ENCODE peak calls at places on chromosome 7, in eight cellular contexts. J is cardiac fibroblast, K is endodermal cell, T is retinal pigment epithelial cell, Z is HepG2, M is mesothelial cell of epicardium, B is pancreas, L is MM.1S. Y is an unnamed sample.

GRCh38 chr7:1742555-1743303 is 72.7 kb downstream of the ELFN1 start:
- DNase-seq in J (peak), K (no peak), T (peak), Z (no peak), M (no peak), B (peak), L (no peak), Y (peak)

GRCh38 chr7:82897500-82897899 is 265.2 kb downstream of the PCLO start:
- DNase-seq in J (no peak), K (no peak), T (no peak), Z (no peak), M (no peak), B (no peak), L (no peak), Y (no peak)

GRCh38 chr7:134645935-134646334 is 718 bp upstream of the BPGM start:
- DNase-seq in J (peak), K (no peak), T (no peak), Z (no peak), M (no peak), B (peak), L (no peak), Y (no peak)

GRCh38 chr7:36966039-36966438 is 241.7 kb upstream of the AOAH start:
- DNase-seq in J (no peak), K (no peak), T (no peak), Z (no peak), M (no peak), B (no peak), L (no peak), Y (no peak)

GRCh38 chr7:149003018-149003417 is 25.3 kb downstream of the PDIA4 start:
- DNase-seq in J (no peak), K (no peak), T (no peak), Z (no peak), M (no peak), B (no peak), L (no peak), Y (no peak)

GRCh38 chr7:34160261-34160752 is 255.0 kb downstream of the BMPER start:
- DNase-seq in J (peak), K (no peak), T (no peak), Z (no peak), M (no peak), B (no peak), L (no peak), Y (no peak)

GRCh38 chr7:136555933-136556332 is 312.5 kb upstream of the CHRM2 start:
- DNase-seq in J (no peak), K (no peak), T (peak), Z (no peak), M (no peak), B (no peak), L (no peak), Y (no peak)

GRCh38 chr7:4025694-4026615 is 656.1 kb upstream of the FOXK1 start:
- DNase-seq in J (no peak), K (peak), T (peak), Z (no peak), M (no peak), B (no peak), L (no peak), Y (no peak)

GRCh38 chr7:99579956-99580777 is 17.9 kb upstream of the TMEM225B start:
- DNase-seq in J (peak), K (peak), T (no peak), Z (peak), M (peak), B (no peak), L (peak), Y (no peak)

GRCh38 chr7:111730476-111731300 is 168.4 kb upstream of the IMMP2L start:
- DNase-seq in J (peak), K (no peak), T (peak), Z (peak), M (no peak), B (no peak), L (peak), Y (no peak)

GRCh38 chr7:2037805-2038635 is 194.7 kb downstream of the MAD1L1 start:
- DNase-seq in J (peak), K (no peak), T (peak), Z (no peak), M (peak), B (peak), L (no peak), Y (no peak)

GRCh38 chr7:105675873-105676484 is 94.7 kb upstream of the EFCAB10 start:
- DNase-seq in J (no peak), K (no peak), T (no peak), Z (no peak), M (no peak), B (no peak), L (no peak), Y (no peak)

GRCh38 chr7:140889645-140890044 is 35.1 kb downstream of the BRAF start:
- DNase-seq in J (no peak), K (no peak), T (no peak), Z (no peak), M (no peak), B (no peak), L (no peak), Y (no peak)

GRCh38 chr7:35339811-35340210 is 85.9 kb upstream of the TBX20 start:
- DNase-seq in J (no peak), K (no peak), T (no peak), Z (no peak), M (no peak), B (no peak), L (no peak), Y (no peak)

GRCh38 chr7:84336303-84336702 is 141.7 kb upstream of the SEMA3A start:
- DNase-seq in J (peak), K (no peak), T (no peak), Z (peak), M (no peak), B (no peak), L (peak), Y (no peak)

GRCh38 chr7:15889501-15889900 is 203.0 kb upstream of the MEOX2 start:
- DNase-seq in J (peak), K (peak), T (no peak), Z (no peak), M (no peak), B (no peak), L (no peak), Y (no peak)

GRCh38 chr7:133827707-133828580 is 299.2 kb upstream of the LRGUK start:
- DNase-seq in J (peak), K (no peak), T (no peak), Z (no peak), M (no peak), B (no peak), L (no peak), Y (no peak)

GRCh38 chr7:39509441-39509840 is 56.8 kb upstream of the YAE1 start:
- DNase-seq in J (no peak), K (no peak), T (no peak), Z (no peak), M (no peak), B (no peak), L (no peak), Y (no peak)

GRCh38 chr7:130960208-130960988 is 226.4 kb upstream of the KLF14 start:
- DNase-seq in J (peak), K (no peak), T (peak), Z (no peak), M (no peak), B (no peak), L (peak), Y (no peak)

GRCh38 chr7:148704189-148704588 is 5.5 kb downstream of the CUL1 start:
- DNase-seq in J (no peak), K (no peak), T (no peak), Z (no peak), M (no peak), B (no peak), L (no peak), Y (no peak)

GRCh38 chr7:39510738-39511372 is 55.3 kb upstream of the YAE1 start:
- DNase-seq in J (no peak), K (no peak), T (peak), Z (no peak), M (no peak), B (no peak), L (no peak), Y (no peak)

GRCh38 chr7:107090452-107090851 is 45.9 kb downstream of the PRKAR2B start:
- DNase-seq in J (no peak), K (peak), T (no peak), Z (no peak), M (no peak), B (no peak), L (peak), Y (no peak)

GRCh38 chr7:148584154-148584827 is 6.3 kb upstream of the C7orf33 start:
- DNase-seq in J (no peak), K (no peak), T (no peak), Z (no peak), M (no peak), B (no peak), L (peak), Y (no peak)

GRCh38 chr7:65798111-65799075 is 74.5 kb upstream of the VKORC1L1 start:
- DNase-seq in J (peak), K (no peak), T (peak), Z (no peak), M (no peak), B (no peak), L (no peak), Y (no peak)

GRCh38 chr7:30226593-30227268 is 57.7 kb upstream of the ZNRF2 start:
- DNase-seq in J (no peak), K (peak), T (no peak), Z (peak), M (no peak), B (peak), L (no peak), Y (peak)

GRCh38 chr7:68958571-68958970 is 639.7 kb upstream of the AUTS2 start:
- DNase-seq in J (no peak), K (no peak), T (peak), Z (no peak), M (no peak), B (no peak), L (no peak), Y (no peak)

GRCh38 chr7:41029072-41029492 is 673.8 kb downstream of the INHBA start:
- DNase-seq in J (peak), K (no peak), T (peak), Z (no peak), M (no peak), B (no peak), L (no peak), Y (no peak)

GRCh38 chr7:20220293-20220755 is 3.1 kb upstream of the MACC1 start:
- DNase-seq in J (no peak), K (no peak), T (no peak), Z (no peak), M (no peak), B (no peak), L (peak), Y (no peak)

GRCh38 chr7:152571031-152571430 is 104.9 kb downstream of the XRCC2 start:
- DNase-seq in J (peak), K (no peak), T (no peak), Z (no peak), M (no peak), B (no peak), L (no peak), Y (no peak)

GRCh38 chr7:98317366-98318040 is 36.0 kb downstream of the BRI3 start:
- DNase-seq in J (no peak), K (no peak), T (no peak), Z (no peak), M (no peak), B (no peak), L (no peak), Y (no peak)

GRCh38 chr7:98312201-98312600 is 30.7 kb downstream of the BRI3 start:
- DNase-seq in J (no peak), K (no peak), T (no peak), Z (no peak), M (no peak), B (no peak), L (no peak), Y (no peak)

GRCh38 chr7:98319176-98319575 is 37.7 kb downstream of the BRI3 start:
- DNase-seq in J (no peak), K (no peak), T (no peak), Z (no peak), M (no peak), B (no peak), L (no peak), Y (no peak)

GRCh38 chr7:98315318-98315993 is 34.0 kb downstream of the BRI3 start:
- DNase-seq in J (no peak), K (no peak), T (no peak), Z (no peak), M (no peak), B (no peak), L (no peak), Y (no peak)

GRCh38 chr7:98314469-98314868 is 33.0 kb downstream of the BRI3 start:
- DNase-seq in J (no peak), K (no peak), T (no peak), Z (no peak), M (no peak), B (no peak), L (no peak), Y (peak)
- TF ChIP-seq CTCF in J (no peak), K (no peak), T (no peak), Z (no peak), M (no peak), B (no peak), L (no peak), Y (no peak)

GRCh38 chr7:31651234-31651633 is 35.8 kb upstream of the PPP1R17 start:
- DNase-seq in J (no peak), K (no peak), T (no peak), Z (no peak), M (no peak), B (no peak), L (no peak), Y (no peak)

GRCh38 chr7:31646969-31647368 is 40.0 kb upstream of the PPP1R17 start:
- DNase-seq in J (no peak), K (no peak), T (no peak), Z (no peak), M (no peak), B (no peak), L (no peak), Y (no peak)

GRCh38 chr7:31642681-31643115 is 44.3 kb upstream of the PPP1R17 start:
- DNase-seq in J (no peak), K (no peak), T (no peak), Z (no peak), M (no peak), B (no peak), L (no peak), Y (no peak)

GRCh38 chr7:31651800-31652326 is 35.2 kb upstream of the PPP1R17 start:
- DNase-seq in J (no peak), K (no peak), T (no peak), Z (no peak), M (no peak), B (no peak), L (no peak), Y (no peak)

DNA sequence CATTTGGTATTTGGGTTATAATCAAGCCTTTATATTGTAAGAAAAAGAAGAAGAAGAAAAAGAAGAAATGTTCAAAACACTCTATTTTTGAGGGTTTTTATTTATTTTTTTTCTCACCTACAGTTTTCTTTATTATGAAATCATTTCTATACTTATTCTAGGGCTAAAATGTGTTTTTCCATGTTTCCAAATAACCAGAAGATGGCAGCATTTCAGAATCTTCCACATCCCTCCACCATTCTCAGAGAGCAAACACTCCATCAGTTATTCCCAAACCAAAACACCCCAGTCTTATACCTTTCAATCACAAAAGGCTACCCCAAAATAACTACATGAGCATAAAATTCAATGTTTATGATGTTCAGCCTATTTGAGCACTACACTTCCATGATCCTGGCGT is 38.7 kb upstream of the PPP1R17 start:
- DNase-seq in J (peak), K (no peak), T (no peak), Z (peak), M (no peak), B (no peak), L (no peak), Y (no peak)
- TF ChIP-seq CTCF in J (no peak), K (peak), T (peak), Z (no peak), M (peak), B (no peak), L (peak), Y (no peak)

DNA sequence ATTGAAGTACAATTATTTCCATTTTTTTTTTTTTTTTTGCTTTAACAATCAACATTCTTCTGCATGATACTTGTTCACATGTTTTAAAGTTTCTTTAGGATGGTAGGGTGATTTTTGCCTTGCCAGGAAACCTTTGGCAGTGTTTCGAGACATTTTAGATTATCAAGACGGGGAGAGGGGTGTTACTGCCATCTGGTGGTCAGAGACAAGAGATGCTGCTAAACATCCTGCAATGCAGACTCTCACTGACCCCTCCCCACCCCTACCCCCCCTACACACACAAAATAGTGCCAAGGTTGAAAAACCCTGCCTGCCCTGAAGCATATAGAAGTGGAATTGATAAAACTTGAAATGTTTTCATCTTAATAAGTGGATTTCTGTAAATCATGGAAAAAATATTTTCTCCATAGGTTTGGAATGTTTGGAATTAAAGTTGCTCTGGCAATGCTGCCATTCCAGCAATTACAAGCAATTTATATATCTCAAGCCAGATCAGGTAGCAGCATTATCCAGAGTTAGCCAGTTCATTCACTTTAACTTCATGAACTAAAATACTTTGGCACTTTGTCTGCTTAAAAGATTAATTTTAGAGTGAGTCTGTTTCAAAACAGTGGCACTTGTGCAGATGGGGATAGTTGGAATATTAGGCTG is 62.1 kb downstream of the SDHAF3 start:
- DNase-seq in J (peak), K (peak), T (peak), Z (peak), M (no peak), B (peak), L (peak), Y (no peak)
- TF ChIP-seq CTCF in J (peak), K (peak), T (peak), Z (peak), M (peak), B (peak), L (peak), Y (peak)

DNA sequence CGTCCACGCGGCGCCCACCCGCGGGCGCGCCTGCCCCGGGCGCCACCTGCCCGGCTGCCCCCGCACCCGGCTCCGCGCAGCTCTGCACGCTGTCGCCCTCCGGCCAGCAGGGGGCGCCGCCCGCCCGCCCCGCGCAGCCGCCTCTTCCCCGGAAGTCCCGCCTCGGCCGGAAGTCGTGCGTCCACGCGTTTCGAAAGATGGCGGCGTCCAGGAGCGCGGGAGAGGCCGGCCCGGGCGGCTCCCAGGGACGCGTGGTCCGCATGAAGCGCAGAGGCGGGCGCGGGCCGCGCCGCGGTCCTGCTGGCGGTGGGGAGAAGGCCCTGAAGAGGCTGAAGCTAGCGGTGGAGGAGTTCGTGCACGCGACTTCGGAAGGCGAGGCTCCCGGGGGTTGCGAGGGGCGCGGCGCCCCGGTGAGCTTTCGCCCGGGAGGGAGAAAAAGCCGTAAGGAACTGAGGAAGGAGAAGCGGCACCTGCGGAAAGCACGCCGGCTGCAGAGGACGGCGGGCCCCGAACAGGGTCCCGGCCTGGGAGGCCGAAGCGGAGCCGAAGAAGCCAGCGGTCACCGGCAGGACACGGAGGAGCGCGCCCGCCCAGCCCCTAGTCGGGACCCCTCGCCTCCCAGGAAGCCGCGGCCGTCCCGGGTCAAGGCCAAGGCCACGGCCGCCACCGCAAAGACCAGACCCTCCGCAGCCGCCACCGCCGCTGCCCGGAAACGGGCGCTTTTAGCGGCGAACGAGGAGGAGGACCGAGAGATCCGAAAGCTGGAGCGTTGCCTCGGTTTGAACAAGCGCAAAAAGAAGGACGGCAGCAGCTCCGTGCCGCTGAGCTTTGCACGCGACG is at the start of gene NOM1:
- DNase-seq in J (peak), K (peak), T (peak), Z (peak), M (peak), B (peak), L (peak), Y (peak)
- TF ChIP-seq CTCF in J (peak), K (peak), T (no peak), Z (peak), M (peak), B (peak), L (peak), Y (peak)

DNA sequence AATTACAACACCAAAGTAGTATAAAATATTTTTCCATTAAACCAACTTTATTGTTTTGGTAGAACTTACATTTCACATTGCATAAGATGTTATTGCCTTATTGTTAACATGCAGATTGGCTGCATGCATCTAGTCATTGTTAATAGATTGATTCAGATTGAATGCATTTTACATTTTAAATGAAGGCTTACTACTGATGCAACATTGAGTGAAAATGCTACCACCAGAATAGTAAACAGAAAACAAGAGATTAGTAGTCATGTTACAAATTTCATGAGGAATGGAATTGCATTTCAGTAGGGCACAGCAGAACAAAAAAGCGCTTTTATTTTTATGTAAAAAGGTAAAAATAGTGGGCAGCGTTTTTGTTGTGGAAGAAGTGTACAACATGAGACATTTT is 298.3 kb downstream of the ARL4A start:
- DNase-seq in J (no peak), K (no peak), T (no peak), Z (no peak), M (no peak), B (no peak), L (no peak), Y (no peak)
- TF ChIP-seq CTCF in J (no peak), K (no peak), T (no peak), Z (no peak), M (no peak), B (no peak), L (no peak), Y (no peak)

GRCh38 chr7:85851571-85852193 is 664.8 kb upstream of the SEMA3D start:
- DNase-seq in J (peak), K (no peak), T (peak), Z (peak), M (no peak), B (no peak), L (peak), Y (no peak)
- TF ChIP-seq CTCF in J (peak), K (peak), T (peak), Z (peak), M (no peak), B (peak), L (peak), Y (peak)

GRCh38 chr7:67855322-67855721 is 858.7 kb downstream of the TYW1 start:
- DNase-seq in J (no peak), K (no peak), T (no peak), Z (no peak), M (no peak), B (no peak), L (no peak), Y (no peak)
- TF ChIP-seq CTCF in J (no peak), K (no peak), T (no peak), Z (no peak), M (no peak), B (no peak), L (no peak), Y (no peak)